ENCODE peak calls at places on chromosomes 7 and 10, in eight cellular contexts. U, Z, C, Y, M, A, L and I are unnamed samples.

GRCh38 chr10:110600487-110601101 is 33.1 kb downstream of the SMC3 start:
- DNase-seq in U (no peak), Z (no peak), C (peak; percentile 82), Y (peak; percentile 23), M (no peak), A (no peak), L (no peak), I (peak; percentile 77)

GRCh38 chr10:120543291-120543690 is 86.3 kb downstream of the PLPP4 start:
- DNase-seq in U (no peak), Z (no peak), C (no peak), Y (no peak), M (no peak), A (no peak), L (no peak), I (no peak)

GRCh38 chr7:150992051-150992640 is 1.3 kb downstream of the NOS3 start:
- DNase-seq in U (no peak), Z (no peak), C (no peak), Y (no peak), M (no peak), A (no peak), L (no peak), I (no peak)

GRCh38 chr7:111192614-111193053 is 101.7 kb downstream of the LRRN3 start:
- DNase-seq in U (no peak), Z (peak; percentile 54), C (peak; percentile 24), Y (no peak), M (no peak), A (no peak), L (no peak), I (no peak)

GRCh38 chr7:64045301-64046040 is at the start of gene ZNF727:
- DNase-seq in U (no peak), Z (peak; percentile 53), C (no peak), Y (peak; percentile 85), M (no peak), A (no peak), L (peak; percentile 69), I (no peak)

GRCh38 chr10:87635498-87636312 is 24.0 kb upstream of the PAPSS2 start:
- DNase-seq in U (no peak), Z (no peak), C (peak; percentile 68), Y (no peak), M (peak; percentile 82), A (no peak), L (peak; percentile 61), I (no peak)

GRCh38 chr7:93882481-93882880 is 8.1 kb downstream of the TFPI2 start:
- DNase-seq in U (no peak), Z (no peak), C (no peak), Y (no peak), M (no peak), A (no peak), L (no peak), I (no peak)

GRCh38 chr10:72348282-72348681 is 6.4 kb downstream of the DNAJB12 start:
- DNase-seq in U (no peak), Z (no peak), C (no peak), Y (no peak), M (no peak), A (no peak), L (no peak), I (no peak)

GRCh38 chr10:84590794-84591193 is 262.4 kb downstream of the CCSER2 start:
- DNase-seq in U (no peak), Z (no peak), C (no peak), Y (peak; percentile 40), M (no peak), A (peak; percentile 32), L (peak; percentile 59), I (no peak)

GRCh38 chr7:55191161-55191925 is 172.5 kb downstream of the EGFR start:
- DNase-seq in U (no peak), Z (no peak), C (no peak), Y (no peak), M (no peak), A (no peak), L (no peak), I (no peak)

GRCh38 chr7:158729646-158730382 is 25.2 kb upstream of the NCAPG2 start:
- DNase-seq in U (no peak), Z (no peak), C (no peak), Y (no peak), M (no peak), A (peak; percentile 33), L (no peak), I (no peak)
- TF ChIP-seq POLR2A in U (no peak), Z (no peak), C (no peak), Y (no peak), M (no peak), A (no peak), L (no peak), I (no peak)

GRCh38 chr10:118341678-118342637 is at the start of gene FAM204A:
- DNase-seq in U (peak; percentile 84), Z (peak; percentile 91), C (peak; percentile 93), Y (peak; percentile 95), M (peak; percentile 99), A (peak; percentile 96), L (peak; percentile 93), I (peak; percentile 97)
- TF ChIP-seq POLR2A in U (peak; percentile 80), Z (peak; percentile 51), C (peak; percentile 67), Y (peak; percentile 74), M (no peak), A (peak; percentile 48), L (peak; percentile 42), I (peak; percentile 79)

DNA sequence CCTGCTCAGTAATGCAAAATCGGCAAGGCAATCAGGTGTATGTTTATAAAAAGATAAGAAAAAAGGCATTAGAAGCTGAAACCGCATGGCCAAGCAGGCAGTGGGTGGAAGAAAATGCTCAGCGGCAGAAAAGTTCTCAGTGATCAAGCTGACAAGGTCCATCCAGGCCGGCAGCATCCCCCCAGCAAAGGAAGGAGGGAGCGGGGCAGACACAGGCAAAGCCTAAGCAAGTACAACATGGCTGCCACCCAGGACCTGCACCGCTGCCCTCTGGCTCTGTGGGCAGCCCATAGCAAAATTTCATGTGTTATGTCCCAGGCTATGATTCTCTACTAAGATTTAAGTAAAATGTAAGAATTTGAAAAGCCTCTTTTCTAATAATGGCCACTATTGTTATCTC is 45.4 kb downstream of the MRPS24 start:
- DNase-seq in U (no peak), Z (no peak), C (no peak), Y (no peak), M (no peak), A (no peak), L (no peak), I (peak; percentile 37)
- TF ChIP-seq POLR2A in U (no peak), Z (no peak), C (no peak), Y (no peak), M (no peak), A (no peak), L (no peak), I (no peak)

DNA sequence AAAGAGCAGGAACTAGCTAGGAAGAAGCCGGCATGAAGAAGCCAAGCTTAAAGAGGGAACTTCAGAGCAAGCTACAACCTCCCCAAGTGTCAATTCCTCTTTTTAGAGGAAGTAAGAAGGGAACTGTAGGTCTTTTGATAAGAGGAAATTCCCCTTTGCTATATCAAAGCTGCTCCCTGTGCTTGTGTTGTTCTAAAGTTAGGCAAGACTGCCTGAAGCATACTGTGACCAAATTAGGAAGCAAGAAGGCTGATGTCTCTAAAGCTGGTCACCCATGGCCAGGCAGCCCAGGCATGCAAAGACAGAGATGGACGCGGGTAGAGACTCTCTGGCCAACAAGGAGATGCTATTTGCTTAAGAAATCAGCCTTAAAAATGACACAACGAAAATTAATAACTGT is 87.9 kb downstream of the RNF216 start:
- DNase-seq in U (no peak), Z (no peak), C (peak; percentile 67), Y (no peak), M (no peak), A (no peak), L (peak; percentile 66), I (no peak)
- TF ChIP-seq POLR2A in U (peak; percentile 63), Z (no peak), C (no peak), Y (peak; percentile 15), M (no peak), A (no peak), L (no peak), I (no peak)

DNA sequence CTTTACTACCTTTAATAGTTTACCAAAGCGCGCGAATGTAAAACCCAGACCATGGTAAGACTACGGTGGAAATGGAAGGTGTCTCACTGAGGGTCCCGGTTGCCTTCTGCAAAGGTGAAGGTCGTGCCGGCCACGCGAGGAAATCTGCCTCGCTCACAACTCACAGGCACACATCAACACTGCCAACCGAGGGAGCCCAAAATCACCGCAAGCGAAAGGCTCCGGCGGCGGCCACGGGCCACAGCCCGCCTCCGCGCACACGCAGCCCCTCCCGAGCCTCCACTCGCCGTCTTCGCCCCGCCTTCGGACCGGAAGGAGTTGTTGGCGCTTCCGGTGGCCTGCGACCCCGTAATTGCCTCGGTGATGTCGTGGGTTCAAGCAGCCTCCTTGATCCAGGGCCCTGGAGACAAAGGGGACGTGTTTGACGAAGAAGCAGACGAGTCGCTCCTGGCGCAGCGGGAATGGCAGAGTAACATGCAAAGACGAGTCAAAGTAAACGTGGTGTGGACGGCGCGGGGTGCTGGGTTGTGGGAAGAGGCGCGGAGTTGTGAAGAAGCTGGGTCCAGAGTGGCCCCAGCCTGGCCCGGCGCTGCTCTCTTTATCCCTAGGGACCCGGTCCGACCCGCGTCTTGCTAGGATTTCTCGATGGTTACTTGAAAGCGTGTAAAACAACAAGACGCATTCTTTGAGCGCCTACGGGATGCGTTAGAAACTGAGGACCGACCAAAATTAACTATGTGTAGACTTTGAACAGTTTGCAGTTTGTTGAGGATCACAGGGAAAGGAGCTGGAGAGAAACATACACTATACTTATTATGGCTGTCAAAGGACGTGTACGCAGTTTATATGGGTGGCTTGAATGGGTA is at the start of gene YAE1:
- DNase-seq in U (peak; percentile 84), Z (peak; percentile 83), C (peak; percentile 83), Y (peak; percentile 81), M (peak; percentile 93), A (peak; percentile 83), L (peak; percentile 77), I (peak; percentile 85)
- TF ChIP-seq POLR2A in U (peak; percentile 98), Z (peak; percentile 77), C (peak; percentile 92), Y (peak; percentile 76), M (peak; percentile 55), A (peak; percentile 99), L (peak; percentile 30), I (peak; percentile 87)

DNA sequence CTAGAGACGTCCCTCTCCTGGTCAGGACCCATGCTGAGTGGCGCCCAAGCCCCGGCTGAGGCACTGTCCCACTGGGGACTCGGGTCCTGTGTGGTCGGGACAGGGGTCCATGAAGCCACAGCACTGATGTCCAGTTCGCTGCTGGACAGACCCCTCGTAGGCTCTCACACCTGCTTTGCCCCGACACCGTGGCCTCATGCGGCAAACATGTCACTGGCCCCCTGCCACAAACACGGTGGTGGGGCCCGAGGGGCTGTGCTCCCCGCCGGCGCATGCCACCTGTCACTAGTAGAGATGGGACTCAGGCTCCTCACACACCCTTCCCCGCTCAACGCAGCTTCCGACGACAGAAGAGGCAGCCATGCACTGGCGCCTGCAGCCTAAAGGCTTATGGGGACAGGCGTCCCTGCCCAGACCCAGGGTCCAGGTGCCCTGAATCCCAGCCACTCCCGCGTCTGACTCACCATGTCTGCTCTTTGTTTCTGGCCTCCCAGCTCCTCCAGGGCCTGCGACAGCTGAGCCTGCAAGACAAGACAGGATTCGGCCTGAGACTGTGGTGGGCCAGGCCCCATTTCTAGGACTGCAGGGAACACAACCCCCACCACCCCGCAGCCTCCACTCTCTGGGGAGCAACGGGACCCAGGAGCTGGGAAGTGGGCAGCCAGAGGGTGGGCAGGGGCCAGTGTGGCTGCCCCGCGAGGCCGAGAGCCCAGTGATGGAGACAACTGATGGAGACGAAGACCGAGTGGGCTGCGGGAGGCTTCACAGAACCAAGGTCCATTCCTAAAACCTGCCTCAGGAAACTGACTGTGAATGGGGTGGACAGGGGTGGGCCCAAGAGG is 230.9 kb downstream of the MAD1L1 start:
- DNase-seq in U (no peak), Z (peak; percentile 37), C (no peak), Y (no peak), M (no peak), A (no peak), L (no peak), I (no peak)
- TF ChIP-seq POLR2A in U (no peak), Z (no peak), C (no peak), Y (no peak), M (no peak), A (no peak), L (no peak), I (no peak)